ENCODE peak calls at places on chromosomes 12 and 14, in five cellular contexts. One of them, this sample, is unnamed.
A peak's percentile ranks its signal among the peaks of the same experiment; 100 is the strongest.

GRCh38 chr12:89080797-89081470 is 271.4 kb downstream of the DUSP6 start:
- DNase-seq in glutamatergic neuron: no peak
- DNase-seq in LoVo: no peak
- DNase-seq in H1: no peak
- DNase-seq in hypothalamus: no peak
- DNase-seq in this sample: no peak

GRCh38 chr12:124917841-124918621 is 3.6 kb upstream of the UBC start:
- DNase-seq in glutamatergic neuron: no peak
- DNase-seq in LoVo: peak; percentile 54
- DNase-seq in H1: no peak
- DNase-seq in hypothalamus: no peak
- DNase-seq in this sample: no peak

GRCh38 chr12:115325858-115326257 is 641.9 kb upstream of the TBX3 start:
- DNase-seq in glutamatergic neuron: no peak
- DNase-seq in LoVo: no peak
- DNase-seq in H1: no peak
- DNase-seq in hypothalamus: peak; percentile 28
- DNase-seq in this sample: no peak

GRCh38 chr12:51419473-51420228 is 5.0 kb upstream of the SLC4A8 start:
- DNase-seq in glutamatergic neuron: no peak
- DNase-seq in LoVo: no peak
- DNase-seq in H1: no peak
- DNase-seq in hypothalamus: no peak
- DNase-seq in this sample: no peak

GRCh38 chr12:9813821-9814798 is 13.2 kb upstream of the KLRF1 start:
- DNase-seq in glutamatergic neuron: peak; percentile 68
- DNase-seq in LoVo: peak; percentile 28
- DNase-seq in H1: peak; percentile 70
- DNase-seq in hypothalamus: peak; percentile 59
- DNase-seq in this sample: peak; percentile 89

GRCh38 chr12:58172433-58173073 is 231.2 kb downstream of the ATP23 start:
- DNase-seq in glutamatergic neuron: no peak
- DNase-seq in LoVo: no peak
- DNase-seq in H1: no peak
- DNase-seq in hypothalamus: no peak
- DNase-seq in this sample: no peak

GRCh38 chr12:68495666-68496065 is 115.0 kb upstream of the RAP1B start:
- DNase-seq in glutamatergic neuron: no peak
- DNase-seq in LoVo: no peak
- DNase-seq in H1: no peak
- DNase-seq in hypothalamus: no peak
- DNase-seq in this sample: no peak

GRCh38 chr14:75720828-75721227 is 59.8 kb downstream of the TTLL5 start:
- DNase-seq in glutamatergic neuron: no peak
- DNase-seq in LoVo: no peak
- DNase-seq in H1: no peak
- DNase-seq in hypothalamus: peak; percentile 86
- DNase-seq in this sample: no peak

GRCh38 chr12:105960319-105961076 is 178.3 kb downstream of the NUAK1 start:
- DNase-seq in glutamatergic neuron: no peak
- DNase-seq in LoVo: peak; percentile 13
- DNase-seq in H1: no peak
- DNase-seq in hypothalamus: no peak
- DNase-seq in this sample: no peak

GRCh38 chr14:64634558-64634957 is 69.7 kb upstream of the PLEKHG3 start:
- DNase-seq in glutamatergic neuron: no peak
- DNase-seq in LoVo: no peak
- DNase-seq in H1: no peak
- DNase-seq in hypothalamus: no peak
- DNase-seq in this sample: no peak

GRCh38 chr14:102203382-102203781 is 63.7 kb downstream of the WDR20 start:
- DNase-seq in glutamatergic neuron: peak; percentile 53
- DNase-seq in LoVo: no peak
- DNase-seq in H1: no peak
- DNase-seq in hypothalamus: no peak
- DNase-seq in this sample: no peak

GRCh38 chr14:95227279-95227860 is 70.0 kb upstream of the DICER1 start:
- DNase-seq in glutamatergic neuron: no peak
- DNase-seq in LoVo: no peak
- DNase-seq in H1: no peak
- DNase-seq in hypothalamus: no peak
- DNase-seq in this sample: no peak

GRCh38 chr12:51591020-51591901 is at the start of gene SCN8A:
- DNase-seq in glutamatergic neuron: peak; percentile 90
- DNase-seq in LoVo: peak; percentile 71
- DNase-seq in H1: no peak
- DNase-seq in hypothalamus: peak; percentile 51
- DNase-seq in this sample: peak; percentile 61

GRCh38 chr14:76997257-76997970 is 31.1 kb downstream of the IRF2BPL start:
- DNase-seq in glutamatergic neuron: no peak
- DNase-seq in LoVo: no peak
- DNase-seq in H1: no peak
- DNase-seq in hypothalamus: no peak
- DNase-seq in this sample: no peak

GRCh38 chr12:68591716-68592437 is 18.8 kb upstream of the RAP1B start:
- DNase-seq in glutamatergic neuron: no peak
- DNase-seq in LoVo: no peak
- DNase-seq in H1: no peak
- DNase-seq in hypothalamus: no peak
- DNase-seq in this sample: no peak

GRCh38 chr12:92674500-92674899 is 28.3 kb upstream of the PLEKHG7 start:
- DNase-seq in glutamatergic neuron: no peak
- DNase-seq in LoVo: no peak
- DNase-seq in H1: no peak
- DNase-seq in hypothalamus: no peak
- DNase-seq in this sample: no peak

GRCh38 chr12:52074006-52074405 is 4.2 kb downstream of the ATG101 start:
- DNase-seq in glutamatergic neuron: peak; percentile 69
- DNase-seq in LoVo: no peak
- DNase-seq in H1: no peak
- DNase-seq in hypothalamus: no peak
- DNase-seq in this sample: no peak

GRCh38 chr12:106301241-106301610 is 1.3 kb upstream of the TCP11L2 start:
- DNase-seq in glutamatergic neuron: no peak
- DNase-seq in LoVo: no peak
- DNase-seq in H1: no peak
- DNase-seq in hypothalamus: no peak
- DNase-seq in this sample: no peak

GRCh38 chr14:75369506-75369905 is 58.3 kb upstream of the JDP2 start:
- DNase-seq in glutamatergic neuron: no peak
- DNase-seq in LoVo: no peak
- DNase-seq in H1: no peak
- DNase-seq in hypothalamus: no peak
- DNase-seq in this sample: no peak

GRCh38 chr14:92974541-92975345 is 51.8 kb downstream of the CHGA start:
- DNase-seq in glutamatergic neuron: no peak
- DNase-seq in LoVo: no peak
- DNase-seq in H1: no peak
- DNase-seq in hypothalamus: no peak
- DNase-seq in this sample: no peak

GRCh38 chr12:89384050-89384749 is 31.9 kb upstream of the DUSP6 start:
- DNase-seq in glutamatergic neuron: no peak
- DNase-seq in LoVo: no peak
- DNase-seq in H1: peak; percentile 15
- DNase-seq in hypothalamus: peak; percentile 19
- DNase-seq in this sample: no peak

GRCh38 chr12:8065991-8066594 is at the start of gene C3AR1:
- DNase-seq in glutamatergic neuron: no peak
- DNase-seq in LoVo: no peak
- DNase-seq in H1: no peak
- DNase-seq in hypothalamus: no peak
- DNase-seq in this sample: peak; percentile 52

GRCh38 chr12:119902084-119902509 is 25.0 kb upstream of the CIT start:
- DNase-seq in glutamatergic neuron: peak; percentile 76
- DNase-seq in LoVo: peak; percentile 89
- DNase-seq in H1: peak; percentile 21
- DNase-seq in hypothalamus: peak; percentile 4
- DNase-seq in this sample: peak; percentile 76

GRCh38 chr12:26749781-26750180 is 83.2 kb downstream of the ITPR2 start:
- DNase-seq in glutamatergic neuron: no peak
- DNase-seq in LoVo: no peak
- DNase-seq in H1: no peak
- DNase-seq in hypothalamus: no peak
- DNase-seq in this sample: peak; percentile 42

GRCh38 chr14:101964297-101965144 is at the start of gene DYNC1H1:
- DNase-seq in glutamatergic neuron: peak; percentile 94
- DNase-seq in LoVo: peak; percentile 95
- DNase-seq in H1: peak; percentile 64
- DNase-seq in hypothalamus: peak; percentile 95
- DNase-seq in this sample: peak; percentile 96

GRCh38 chr12:49961993-49962764 is 507 bp downstream of the AQP5 start:
- DNase-seq in glutamatergic neuron: no peak
- DNase-seq in LoVo: no peak
- DNase-seq in H1: no peak
- DNase-seq in hypothalamus: no peak
- DNase-seq in this sample: no peak

This sample was measured in GM13977.